ENCODE peak calls at places on chromosomes 6 and 20, in eight cellular contexts. One of them, this sample, is unnamed. For H3K36me3, the result is how much of the 10 kb centered on the place peaks cover.

GRCh38 chr6:4675086-4675485 is 101.1 kb upstream of the CDYL start:
- DNase-seq in transverse colon: no peak
- DNase-seq in CD4-positive, CD25-positive, alpha-beta regulatory T cell: no peak
- DNase-seq in CD8-positive, alpha-beta memory T cell: no peak
- DNase-seq in CD8-positive, alpha-beta T cell: no peak
- DNase-seq in heart left ventricle: no peak
- DNase-seq in heart right ventricle: no peak
- DNase-seq in sigmoid colon: no peak
- DNase-seq in this sample: no peak

GRCh38 chr6:80250391-80250997 is 144.0 kb downstream of the BCKDHB start:
- DNase-seq in transverse colon: no peak
- DNase-seq in CD4-positive, CD25-positive, alpha-beta regulatory T cell: no peak
- DNase-seq in CD8-positive, alpha-beta memory T cell: no peak
- DNase-seq in CD8-positive, alpha-beta T cell: no peak
- DNase-seq in heart left ventricle: no peak
- DNase-seq in heart right ventricle: no peak
- DNase-seq in sigmoid colon: no peak
- DNase-seq in this sample: no peak

GRCh38 chr20:63198606-63199005 is 17.3 kb downstream of the YTHDF1 start:
- DNase-seq in transverse colon: no peak
- DNase-seq in CD4-positive, CD25-positive, alpha-beta regulatory T cell: no peak
- DNase-seq in CD8-positive, alpha-beta memory T cell: no peak
- DNase-seq in CD8-positive, alpha-beta T cell: no peak
- DNase-seq in heart left ventricle: no peak
- DNase-seq in heart right ventricle: no peak
- DNase-seq in sigmoid colon: no peak
- DNase-seq in this sample: no peak

GRCh38 chr20:53643031-53643832 is 49.6 kb upstream of the ZNF217 start:
- DNase-seq in transverse colon: peak
- DNase-seq in CD4-positive, CD25-positive, alpha-beta regulatory T cell: peak
- DNase-seq in CD8-positive, alpha-beta memory T cell: peak
- DNase-seq in CD8-positive, alpha-beta T cell: peak
- DNase-seq in heart left ventricle: peak
- DNase-seq in heart right ventricle: no peak
- DNase-seq in sigmoid colon: no peak
- DNase-seq in this sample: no peak

GRCh38 chr6:32885698-32886286 is 31.8 kb downstream of the PSMB9 start:
- DNase-seq in transverse colon: no peak
- DNase-seq in CD4-positive, CD25-positive, alpha-beta regulatory T cell: peak
- DNase-seq in CD8-positive, alpha-beta memory T cell: peak
- DNase-seq in CD8-positive, alpha-beta T cell: no peak
- DNase-seq in heart left ventricle: no peak
- DNase-seq in heart right ventricle: no peak
- DNase-seq in sigmoid colon: no peak
- DNase-seq in this sample: no peak

GRCh38 chr6:118083711-118084110 is 176.6 kb downstream of the SLC35F1 start:
- DNase-seq in transverse colon: no peak
- DNase-seq in CD4-positive, CD25-positive, alpha-beta regulatory T cell: no peak
- DNase-seq in CD8-positive, alpha-beta memory T cell: no peak
- DNase-seq in CD8-positive, alpha-beta T cell: no peak
- DNase-seq in heart left ventricle: no peak
- DNase-seq in heart right ventricle: no peak
- DNase-seq in sigmoid colon: no peak
- DNase-seq in this sample: no peak

GRCh38 chr6:16236648-16237199 is 1.7 kb upstream of the GMPR start:
- DNase-seq in transverse colon: peak
- DNase-seq in CD4-positive, CD25-positive, alpha-beta regulatory T cell: no peak
- DNase-seq in CD8-positive, alpha-beta memory T cell: no peak
- DNase-seq in CD8-positive, alpha-beta T cell: no peak
- DNase-seq in heart left ventricle: no peak
- DNase-seq in heart right ventricle: no peak
- DNase-seq in sigmoid colon: peak
- DNase-seq in this sample: no peak

GRCh38 chr6:26022166-26022510 is 59.5 kb downstream of the TRIM38 start:
- DNase-seq in transverse colon: peak
- DNase-seq in CD4-positive, CD25-positive, alpha-beta regulatory T cell: no peak
- DNase-seq in CD8-positive, alpha-beta memory T cell: no peak
- DNase-seq in CD8-positive, alpha-beta T cell: peak
- DNase-seq in heart left ventricle: peak
- DNase-seq in heart right ventricle: peak
- DNase-seq in sigmoid colon: peak
- DNase-seq in this sample: peak

GRCh38 chr20:21808863-21809664 is 103.6 kb downstream of the PAX1 start:
- DNase-seq in transverse colon: peak
- DNase-seq in CD4-positive, CD25-positive, alpha-beta regulatory T cell: peak
- DNase-seq in CD8-positive, alpha-beta memory T cell: no peak
- DNase-seq in CD8-positive, alpha-beta T cell: peak
- DNase-seq in heart left ventricle: no peak
- DNase-seq in heart right ventricle: peak
- DNase-seq in sigmoid colon: no peak
- DNase-seq in this sample: no peak

GRCh38 chr6:53938810-53939209 is 144.0 kb downstream of the LRRC1 start:
- DNase-seq in transverse colon: no peak
- DNase-seq in CD4-positive, CD25-positive, alpha-beta regulatory T cell: no peak
- DNase-seq in CD8-positive, alpha-beta memory T cell: no peak
- DNase-seq in CD8-positive, alpha-beta T cell: no peak
- DNase-seq in heart left ventricle: no peak
- DNase-seq in heart right ventricle: no peak
- DNase-seq in sigmoid colon: no peak
- DNase-seq in this sample: no peak

GRCh38 chr6:44234101-44235090 is 11.0 kb downstream of the SLC29A1 start:
- DNase-seq in transverse colon: peak
- DNase-seq in CD4-positive, CD25-positive, alpha-beta regulatory T cell: no peak
- DNase-seq in CD8-positive, alpha-beta memory T cell: no peak
- DNase-seq in CD8-positive, alpha-beta T cell: no peak
- DNase-seq in heart left ventricle: peak
- DNase-seq in heart right ventricle: peak
- DNase-seq in sigmoid colon: peak
- DNase-seq in this sample: peak

GRCh38 chr20:61682998-61683681 is 382.5 kb downstream of the TAF4 start:
- DNase-seq in transverse colon: no peak
- DNase-seq in CD4-positive, CD25-positive, alpha-beta regulatory T cell: no peak
- DNase-seq in CD8-positive, alpha-beta memory T cell: no peak
- DNase-seq in CD8-positive, alpha-beta T cell: no peak
- DNase-seq in heart left ventricle: no peak
- DNase-seq in heart right ventricle: no peak
- DNase-seq in sigmoid colon: no peak
- DNase-seq in this sample: no peak

GRCh38 chr6:14222956-14223355 is 105.4 kb downstream of the CD83 start:
- DNase-seq in transverse colon: no peak
- DNase-seq in CD4-positive, CD25-positive, alpha-beta regulatory T cell: no peak
- DNase-seq in CD8-positive, alpha-beta memory T cell: no peak
- DNase-seq in CD8-positive, alpha-beta T cell: no peak
- DNase-seq in heart left ventricle: no peak
- DNase-seq in heart right ventricle: no peak
- DNase-seq in sigmoid colon: no peak
- DNase-seq in this sample: no peak

GRCh38 chr20:36629719-36630340 is 16.2 kb downstream of the SLA2 start:
- DNase-seq in transverse colon: peak
- DNase-seq in CD4-positive, CD25-positive, alpha-beta regulatory T cell: peak
- DNase-seq in CD8-positive, alpha-beta memory T cell: peak
- DNase-seq in CD8-positive, alpha-beta T cell: peak
- DNase-seq in heart left ventricle: no peak
- DNase-seq in heart right ventricle: no peak
- DNase-seq in sigmoid colon: no peak
- DNase-seq in this sample: no peak

GRCh38 chr6:72084992-72085569 is 198.7 kb downstream of the RIMS1 start:
- DNase-seq in transverse colon: no peak
- DNase-seq in CD4-positive, CD25-positive, alpha-beta regulatory T cell: no peak
- DNase-seq in CD8-positive, alpha-beta memory T cell: no peak
- DNase-seq in CD8-positive, alpha-beta T cell: no peak
- DNase-seq in heart left ventricle: no peak
- DNase-seq in heart right ventricle: no peak
- DNase-seq in sigmoid colon: no peak
- DNase-seq in this sample: no peak

GRCh38 chr6:15375018-15375417 is 129.1 kb downstream of the JARID2 start:
- DNase-seq in transverse colon: no peak
- DNase-seq in CD4-positive, CD25-positive, alpha-beta regulatory T cell: no peak
- DNase-seq in CD8-positive, alpha-beta memory T cell: no peak
- DNase-seq in CD8-positive, alpha-beta T cell: no peak
- DNase-seq in heart left ventricle: no peak
- DNase-seq in heart right ventricle: no peak
- DNase-seq in sigmoid colon: no peak
- DNase-seq in this sample: no peak

GRCh38 chr6:158233214-158233795 is 65.2 kb downstream of the GTF2H5 start:
- DNase-seq in transverse colon: no peak
- DNase-seq in CD4-positive, CD25-positive, alpha-beta regulatory T cell: peak
- DNase-seq in CD8-positive, alpha-beta memory T cell: peak
- DNase-seq in CD8-positive, alpha-beta T cell: no peak
- DNase-seq in heart left ventricle: no peak
- DNase-seq in heart right ventricle: no peak
- DNase-seq in sigmoid colon: no peak
- DNase-seq in this sample: no peak

GRCh38 chr6:152458648-152459047 is 178.5 kb downstream of the SYNE1 start:
- DNase-seq in transverse colon: no peak
- DNase-seq in CD4-positive, CD25-positive, alpha-beta regulatory T cell: no peak
- DNase-seq in CD8-positive, alpha-beta memory T cell: no peak
- DNase-seq in CD8-positive, alpha-beta T cell: no peak
- DNase-seq in heart left ventricle: no peak
- DNase-seq in heart right ventricle: no peak
- DNase-seq in sigmoid colon: no peak
- DNase-seq in this sample: no peak

GRCh38 chr20:4014031-4014474 is 1.3 kb downstream of the RNF24 start:
- DNase-seq in transverse colon: peak
- DNase-seq in CD4-positive, CD25-positive, alpha-beta regulatory T cell: peak
- DNase-seq in CD8-positive, alpha-beta memory T cell: peak
- DNase-seq in CD8-positive, alpha-beta T cell: peak
- DNase-seq in heart left ventricle: no peak
- DNase-seq in heart right ventricle: peak
- DNase-seq in sigmoid colon: no peak
- DNase-seq in this sample: no peak

DNA sequence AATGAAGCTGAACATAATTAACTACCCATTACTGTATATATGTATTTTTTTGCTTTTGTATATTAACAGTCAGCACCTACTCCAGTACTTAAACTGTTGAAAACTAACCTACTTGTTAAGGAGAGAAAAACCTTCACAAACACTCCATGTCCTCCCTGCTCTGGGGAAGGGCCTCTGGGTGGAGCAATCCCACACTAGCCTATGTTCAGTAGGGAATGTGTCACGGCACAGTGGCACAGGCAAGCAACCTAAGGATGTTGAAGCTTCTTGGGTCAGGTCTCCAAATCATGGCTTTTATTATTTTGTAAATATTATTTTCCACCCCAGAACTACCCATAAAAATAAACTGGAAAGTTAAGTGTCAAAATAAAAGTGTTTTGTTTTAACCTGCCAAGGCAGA is 5.3 kb downstream of the MAN1A1 start:
- DNase-seq in transverse colon: peak
- DNase-seq in CD4-positive, CD25-positive, alpha-beta regulatory T cell: no peak
- DNase-seq in CD8-positive, alpha-beta memory T cell: no peak
- DNase-seq in CD8-positive, alpha-beta T cell: no peak
- DNase-seq in heart left ventricle: no peak
- DNase-seq in heart right ventricle: no peak
- DNase-seq in sigmoid colon: no peak
- DNase-seq in this sample: no peak
- H3K36me3 ChIP-seq in transverse colon: under half
- H3K36me3 ChIP-seq in CD4-positive, CD25-positive, alpha-beta regulatory T cell: under half
- H3K36me3 ChIP-seq in CD8-positive, alpha-beta memory T cell: under half
- H3K36me3 ChIP-seq in CD8-positive, alpha-beta T cell: under half
- H3K36me3 ChIP-seq in heart left ventricle: under half
- H3K36me3 ChIP-seq in heart right ventricle: under half
- H3K36me3 ChIP-seq in sigmoid colon: under half
- H3K36me3 ChIP-seq in this sample: under half

DNA sequence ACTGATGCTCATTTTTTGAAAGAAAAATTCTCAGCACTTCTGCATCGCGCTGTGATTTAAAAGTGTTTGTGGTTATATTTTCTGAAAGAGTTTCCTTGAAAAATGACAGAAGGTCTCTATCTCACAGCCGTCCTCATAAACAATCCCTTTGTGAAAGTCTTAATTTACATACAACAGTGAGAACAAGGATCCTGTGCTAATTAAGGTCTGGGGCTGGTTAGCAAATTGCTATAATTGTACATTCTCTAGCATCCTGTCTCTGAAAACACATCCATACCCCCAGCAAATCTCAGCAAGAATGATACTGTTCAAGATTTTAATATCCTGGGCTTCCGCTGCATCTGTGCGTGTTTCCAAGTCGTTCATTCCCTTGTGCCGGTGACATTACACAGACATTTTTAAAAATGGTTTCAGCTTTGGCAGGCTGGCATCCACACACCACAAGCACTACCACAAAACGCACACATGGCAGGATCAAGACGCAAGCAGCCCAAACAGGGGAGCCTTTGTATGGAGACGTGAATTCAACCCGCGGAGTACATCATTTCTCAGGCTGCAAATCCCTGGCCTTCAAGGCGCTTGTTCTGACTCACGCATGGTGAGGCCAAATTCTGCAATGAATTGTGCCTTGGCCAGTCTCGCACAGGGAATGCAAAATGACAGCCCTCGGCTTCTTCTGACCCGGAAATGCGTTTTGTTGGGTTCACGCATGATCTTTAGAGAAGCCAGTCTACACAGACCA is 20.3 kb downstream of the ZMYND8 start:
- DNase-seq in transverse colon: peak
- DNase-seq in CD4-positive, CD25-positive, alpha-beta regulatory T cell: no peak
- DNase-seq in CD8-positive, alpha-beta memory T cell: no peak
- DNase-seq in CD8-positive, alpha-beta T cell: no peak
- DNase-seq in heart left ventricle: peak
- DNase-seq in heart right ventricle: peak
- DNase-seq in sigmoid colon: peak
- DNase-seq in this sample: peak
- H3K4me3 ChIP-seq in transverse colon: no peak
- H3K4me3 ChIP-seq in CD4-positive, CD25-positive, alpha-beta regulatory T cell: no peak
- H3K4me3 ChIP-seq in CD8-positive, alpha-beta memory T cell: no peak
- H3K4me3 ChIP-seq in CD8-positive, alpha-beta T cell: no peak
- H3K4me3 ChIP-seq in heart left ventricle: no peak
- H3K4me3 ChIP-seq in heart right ventricle: no peak
- H3K4me3 ChIP-seq in sigmoid colon: no peak
- H3K4me3 ChIP-seq in this sample: peak

DNA sequence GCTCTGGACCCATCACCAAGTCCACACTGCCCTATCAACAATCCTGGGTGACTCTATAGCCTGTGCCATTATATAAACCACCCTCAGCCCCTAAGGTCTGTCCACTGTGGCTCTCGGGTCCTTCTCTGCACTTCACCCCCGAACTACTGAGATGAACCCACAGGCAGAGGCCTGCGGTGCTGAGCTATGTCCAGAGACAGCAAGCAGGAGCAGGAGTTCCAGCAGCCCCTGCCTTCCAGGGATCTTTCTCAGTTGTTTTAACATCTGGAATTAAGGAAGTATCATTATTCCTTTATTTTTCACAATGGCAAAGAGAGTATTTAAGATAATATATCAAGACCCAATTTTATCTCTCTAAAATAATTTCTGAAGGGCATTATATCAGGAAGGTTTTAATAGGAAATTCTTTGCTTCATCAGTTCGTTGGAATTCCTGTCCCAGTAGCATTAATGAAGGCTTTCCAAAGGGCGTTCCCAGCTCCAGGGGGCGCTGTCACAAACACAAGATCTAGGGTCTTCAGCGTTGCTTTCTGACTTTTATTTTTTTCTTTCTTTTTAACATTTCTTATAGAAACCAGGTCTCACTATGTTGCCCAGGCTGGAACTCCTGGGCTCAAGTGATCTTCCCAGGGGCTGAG is 27.3 kb downstream of the RRBP1 start:
- DNase-seq in transverse colon: peak
- DNase-seq in CD4-positive, CD25-positive, alpha-beta regulatory T cell: no peak
- DNase-seq in CD8-positive, alpha-beta memory T cell: no peak
- DNase-seq in CD8-positive, alpha-beta T cell: peak
- DNase-seq in heart left ventricle: peak
- DNase-seq in heart right ventricle: no peak
- DNase-seq in sigmoid colon: peak
- DNase-seq in this sample: no peak
- H3K36me3 ChIP-seq in transverse colon: under half
- H3K36me3 ChIP-seq in CD4-positive, CD25-positive, alpha-beta regulatory T cell: under half
- H3K36me3 ChIP-seq in CD8-positive, alpha-beta memory T cell: under half
- H3K36me3 ChIP-seq in CD8-positive, alpha-beta T cell: under half
- H3K36me3 ChIP-seq in heart left ventricle: under half
- H3K36me3 ChIP-seq in heart right ventricle: under half
- H3K36me3 ChIP-seq in sigmoid colon: under half
- H3K36me3 ChIP-seq in this sample: under half

GRCh38 chr20:58513580-58514285 is 1.5 kb downstream of the APCDD1L start:
- DNase-seq in transverse colon: no peak
- DNase-seq in CD4-positive, CD25-positive, alpha-beta regulatory T cell: no peak
- DNase-seq in CD8-positive, alpha-beta memory T cell: no peak
- DNase-seq in CD8-positive, alpha-beta T cell: no peak
- DNase-seq in heart left ventricle: no peak
- DNase-seq in heart right ventricle: no peak
- DNase-seq in sigmoid colon: no peak
- DNase-seq in this sample: no peak
- H3K4me3 ChIP-seq in transverse colon: no peak
- H3K4me3 ChIP-seq in CD4-positive, CD25-positive, alpha-beta regulatory T cell: no peak
- H3K4me3 ChIP-seq in CD8-positive, alpha-beta memory T cell: no peak
- H3K4me3 ChIP-seq in CD8-positive, alpha-beta T cell: no peak
- H3K4me3 ChIP-seq in heart left ventricle: no peak
- H3K4me3 ChIP-seq in heart right ventricle: peak
- H3K4me3 ChIP-seq in sigmoid colon: no peak
- H3K4me3 ChIP-seq in this sample: no peak

This sample was measured in gastrocnemius medialis.